ENCODE peak calls at places on chromosomes 13 and 19, in four cellular contexts. W is esophagus squamous epithelium, G is ovary, K is gastrocnemius medialis. N is an unnamed sample.
A peak's percentile ranks its signal among the peaks of the same experiment; 100 is the strongest.

GRCh38 chr13:23728807-23729206 is 158.6 kb downstream of the TNFRSF19 start:
- DNase-seq in G (no peak), K (no peak), W (no peak), N (no peak)

GRCh38 chr13:87498681-87499080 is 172.5 kb upstream of the SLITRK5 start:
- DNase-seq in K (no peak), W (no peak), G (no peak), N (peak; percentile 30)

GRCh38 chr13:74246398-74246975 is 112.3 kb upstream of the KLF12 start:
- DNase-seq in W (no peak), G (no peak), K (no peak), N (no peak)

GRCh38 chr13:111480503-111480902 is 160.1 kb downstream of the TEX29 start:
- DNase-seq in W (no peak), G (no peak), K (no peak), N (no peak)

GRCh38 chr13:83780201-83780600 is 102.1 kb downstream of the SLITRK1 start:
- DNase-seq in G (no peak), W (no peak), K (no peak), N (peak; percentile 56)

GRCh38 chr13:50969691-50970090 is 60.1 kb downstream of the RNASEH2B start:
- DNase-seq in W (no peak), G (no peak), K (no peak), N (no peak)

GRCh38 chr13:87954116-87954515 is 282.9 kb downstream of the SLITRK5 start:
- DNase-seq in W (no peak), G (no peak), K (no peak), N (no peak)

GRCh38 chr19:13906525-13906904 is 514 bp downstream of the CC2D1A start:
- DNase-seq in K (no peak), G (no peak), W (no peak), N (peak; percentile 27)

GRCh38 chr19:13024126-13024957 is 29.1 kb downstream of the NFIX start:
- DNase-seq in W (no peak), K (no peak), G (no peak), N (no peak)

GRCh38 chr19:36605101-36605838 is at the start of gene ZNF382:
- DNase-seq in W (no peak), K (peak; percentile 12), G (peak; percentile 75), N (peak; percentile 76)

GRCh38 chr13:26061947-26062346 is 10.1 kb upstream of the SHISA2 start:
- DNase-seq in W (no peak), G (no peak), K (no peak), N (peak; percentile 34)

GRCh38 chr13:39556856-39557255 is 46.1 kb downstream of the LHFPL6 start:
- DNase-seq in W (no peak), G (no peak), K (no peak), N (no peak)

GRCh38 chr13:87893186-87893585 is 222.0 kb downstream of the SLITRK5 start:
- DNase-seq in G (no peak), W (no peak), K (no peak), N (no peak)

GRCh38 chr19:4130635-4131438 is 6.9 kb upstream of the MAP2K2 start:
- DNase-seq in W (no peak), G (no peak), K (no peak), N (no peak)

GRCh38 chr13:92761710-92762109 is 464.9 kb upstream of the GPC6 start:
- DNase-seq in G (no peak), K (no peak), W (no peak), N (no peak)

GRCh38 chr13:109500146-109500773 is 286.1 kb downstream of the IRS2 start:
- DNase-seq in G (peak; percentile 49), W (no peak), K (no peak), N (peak; percentile 38)

GRCh38 chr19:47226426-47227346 is 4.3 kb downstream of the BBC3 start:
- DNase-seq in W (no peak), K (peak; percentile 90), G (peak; percentile 73), N (peak; percentile 97)

GRCh38 chr13:28147489-28147888 is 9.1 kb downstream of the PAN3 start:
- DNase-seq in K (no peak), G (no peak), W (no peak), N (peak; percentile 36)

GRCh38 chr13:73215807-73216206 is 157.0 kb downstream of the KLF5 start:
- DNase-seq in K (no peak), W (no peak), G (no peak), N (no peak)

GRCh38 chr19:28009696-28010095 is 1203.3 kb downstream of the UQCRFS1 start:
- DNase-seq in K (no peak), W (no peak), G (no peak), N (no peak)

GRCh38 chr19:51788936-51789795 is 5.8 kb upstream of the FPR3 start:
- DNase-seq in K (no peak), W (no peak), G (no peak), N (no peak)

GRCh38 chr13:55244991-55245644 is 1895.6 kb upstream of the PRR20A start:
- DNase-seq in K (no peak), G (no peak), W (no peak), N (peak; percentile 74)

GRCh38 chr13:97256343-97256783 is 34.2 kb downstream of the MBNL2 start:
- DNase-seq in W (no peak), G (no peak), K (no peak), N (no peak)

GRCh38 chr13:105207586-105208293 is 1327.7 kb downstream of the EFNB2 start:
- DNase-seq in G (no peak), W (no peak), K (no peak), N (no peak)

GRCh38 chr13:93915269-93915809 is 564.1 kb downstream of the DCT start:
- DNase-seq in K (no peak), W (no peak), G (no peak), N (no peak)

GRCh38 chr13:99311748-99312492 is 4.7 kb upstream of the GPR183 start:
- DNase-seq in W (no peak), G (peak; percentile 76), K (no peak), N (peak; percentile 34)

GRCh38 chr13:106182404-106182803 is 353.1 kb downstream of the EFNB2 start:
- DNase-seq in W (no peak), G (no peak), K (no peak), N (peak; percentile 95)

GRCh38 chr13:70034280-70034679 is 73.3 kb upstream of the ATXN8OS start:
- DNase-seq in G (no peak), K (no peak), W (no peak), N (no peak)

GRCh38 chr13:100550433-100550832 is 38.2 kb downstream of the GGACT start:
- DNase-seq in K (no peak), W (no peak), G (peak; percentile 73), N (no peak)

GRCh38 chr19:47435883-47436417 is 16.6 kb upstream of the MEIS3 start:
- DNase-seq in W (no peak), K (no peak), G (no peak), N (no peak)

GRCh38 chr19:29491995-29492577 is 33.7 kb upstream of the VSTM2B start:
- DNase-seq in G (no peak), W (no peak), K (no peak), N (no peak)

GRCh38 chr13:80841346-80841882 is 500.5 kb upstream of the SPRY2 start:
- DNase-seq in G (no peak), W (no peak), K (no peak), N (no peak)

GRCh38 chr19:35066691-35067563 is 25.4 kb downstream of the HPN start:
- DNase-seq in G (peak; percentile 87), W (peak; percentile 28), K (peak; percentile 72), N (peak; percentile 81)

GRCh38 chr19:15584541-15585115 is 30.4 kb upstream of the CYP4F8 start:
- DNase-seq in W (no peak), K (peak; percentile 17), G (peak; percentile 87), N (peak; percentile 85)

GRCh38 chr13:95660981-95661581 is 15.9 kb upstream of the DNAJC3 start:
- DNase-seq in W (no peak), G (no peak), K (no peak), N (peak; percentile 54)

GRCh38 chr19:58476498-58477015 is 405 bp downstream of the ZNF446 start:
- DNase-seq in W (no peak), G (no peak), K (no peak), N (no peak)

GRCh38 chr13:20461481-20461859 is 64.2 kb downstream of the CRYL1 start:
- DNase-seq in K (no peak), W (no peak), G (no peak), N (peak; percentile 35)

GRCh38 chr19:1156830-1157615 is 17.0 kb downstream of the SBNO2 start:
- DNase-seq in K (no peak), W (no peak), G (peak; percentile 44), N (no peak)

GRCh38 chr19:1155352-1156304 is 18.4 kb downstream of the SBNO2 start:
- DNase-seq in K (no peak), G (no peak), W (no peak), N (peak; percentile 64)

GRCh38 chr19:1153891-1154730 is 20.0 kb downstream of the SBNO2 start:
- DNase-seq in G (no peak), K (no peak), W (no peak), N (no peak)

GRCh38 chr19:1156305-1156801 is 17.7 kb downstream of the SBNO2 start:
- DNase-seq in W (no peak), K (no peak), G (no peak), N (no peak)

DNA sequence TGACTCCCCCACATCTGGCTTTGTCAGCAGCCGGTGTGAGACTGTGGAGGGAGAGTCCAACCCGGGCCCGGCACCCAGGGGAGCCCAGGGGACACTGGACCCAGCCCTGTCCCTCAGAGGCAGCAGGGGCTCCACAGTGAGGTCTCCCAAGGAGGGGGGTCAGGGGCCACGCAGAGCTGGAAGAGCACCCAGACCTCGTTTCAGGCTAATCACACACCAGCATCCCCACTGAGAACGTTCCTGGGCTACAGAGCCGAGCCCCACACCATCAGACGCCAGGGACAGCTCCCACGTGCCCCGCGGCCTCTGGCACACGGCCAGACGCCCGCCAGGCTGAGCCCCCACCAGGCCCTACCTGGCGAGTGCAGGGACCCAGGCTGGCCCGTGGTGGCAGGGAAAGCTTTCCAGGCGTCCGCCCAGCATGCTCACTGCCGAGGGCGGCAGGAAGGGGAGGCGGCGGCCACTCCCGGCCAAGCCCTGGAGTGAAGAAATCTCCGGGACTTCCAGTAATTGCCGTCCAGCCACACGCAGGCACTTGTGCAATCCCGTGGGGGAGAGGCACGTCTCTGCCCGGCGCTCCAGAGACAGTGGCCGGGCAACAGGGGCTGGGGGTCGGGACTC is 19.2 kb downstream of the SBNO2 start:
- DNase-seq in W (no peak), G (peak; percentile 87), K (peak; percentile 89), N (peak; percentile 85)
- TF ChIP-seq POLR2A in W (no peak), G (peak; percentile 59), K (peak; percentile 84), N (no peak)

GRCh38 chr19:19668230-19669012 is at the start of gene ZNF101:
- DNase-seq in K (peak; percentile 87), W (peak; percentile 83), G (peak; percentile 94), N (peak; percentile 97)
- TF ChIP-seq POLR2A in K (peak; percentile 31), W (no peak), G (peak; percentile 22), N (peak; percentile 80)

DNA sequence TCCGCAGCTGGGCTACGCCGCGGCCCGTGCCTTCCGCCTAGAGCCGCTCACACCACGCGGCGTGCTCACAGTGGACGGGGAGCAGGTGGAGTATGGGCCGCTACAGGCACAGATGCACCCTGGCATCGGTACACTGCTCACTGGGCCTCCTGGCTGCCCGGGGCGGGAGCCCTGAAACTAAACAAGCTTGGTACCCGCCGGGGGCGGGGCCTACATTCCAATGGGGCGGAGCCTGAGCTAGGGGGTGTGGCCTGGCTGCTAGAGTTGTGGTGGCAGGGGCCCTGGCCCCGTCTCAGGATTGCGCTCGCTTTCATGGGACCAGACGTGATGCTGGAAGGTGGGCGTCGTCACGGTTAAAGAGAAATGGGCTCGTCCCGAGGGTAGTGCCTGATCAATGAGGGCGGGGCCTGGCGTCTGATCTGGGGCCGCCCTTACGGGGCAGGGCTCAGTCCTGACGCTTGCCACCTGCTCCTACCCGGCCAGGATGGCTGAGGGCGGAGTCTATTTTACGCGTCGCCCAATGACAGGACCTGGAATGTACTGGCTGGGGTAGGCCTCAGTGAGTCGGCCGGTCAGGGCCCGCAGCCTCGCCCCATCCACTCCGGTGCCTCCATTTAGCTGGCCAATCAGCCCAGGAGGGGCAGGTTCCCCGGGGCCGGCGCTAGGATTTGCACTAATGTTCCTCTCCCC is 7.4 kb downstream of the DBP start:
- DNase-seq in G (peak; percentile 92), K (no peak), W (no peak), N (peak; percentile 71)
- TF ChIP-seq POLR2A in G (no peak), K (no peak), W (no peak), N (no peak)

GRCh38 chr19:8389891-8390616 is at the start of gene RAB11B:
- DNase-seq in G (peak; percentile 100), K (peak; percentile 99), W (peak; percentile 97), N (no peak)
- TF ChIP-seq POLR2A in G (peak; percentile 84), K (peak; percentile 79), W (no peak), N (peak; percentile 82)